ENCODE peak calls at places on chromosomes 1 and 21, in nine cellular contexts. One of them, this sample, is unnamed.

GRCh38 chr21:42031816-42032215 is 21.7 kb upstream of the ZBTB21 start:
- DNase-seq in transverse colon: no peak
- DNase-seq in mesendoderm: no peak
- DNase-seq in cardiac fibroblast: no peak
- DNase-seq in prostate gland: peak
- DNase-seq in choroid plexus epithelial cell: no peak
- DNase-seq in HFF-Myc: no peak
- DNase-seq in CD8-positive, alpha-beta T cell: no peak
- DNase-seq in effector memory CD4-positive, alpha-beta T cell: no peak
- DNase-seq in this sample: no peak

GRCh38 chr1:48227165-48228013 is 4.9 kb downstream of the SLC5A9 start:
- DNase-seq in HFF-Myc: no peak
- DNase-seq in mesendoderm: no peak
- DNase-seq in transverse colon: no peak
- DNase-seq in effector memory CD4-positive, alpha-beta T cell: no peak
- DNase-seq in CD8-positive, alpha-beta T cell: no peak
- DNase-seq in prostate gland: no peak
- DNase-seq in choroid plexus epithelial cell: no peak
- DNase-seq in cardiac fibroblast: no peak
- DNase-seq in this sample: peak

GRCh38 chr1:228372183-228373003 is 34.2 kb downstream of the TRIM11 start:
- DNase-seq in cardiac fibroblast: no peak
- DNase-seq in transverse colon: peak
- DNase-seq in CD8-positive, alpha-beta T cell: no peak
- DNase-seq in choroid plexus epithelial cell: no peak
- DNase-seq in effector memory CD4-positive, alpha-beta T cell: no peak
- DNase-seq in HFF-Myc: no peak
- DNase-seq in prostate gland: no peak
- DNase-seq in mesendoderm: no peak
- DNase-seq in this sample: no peak

GRCh38 chr1:47182681-47183235 is 7.1 kb downstream of the PDZK1IP1 start:
- DNase-seq in HFF-Myc: no peak
- DNase-seq in transverse colon: no peak
- DNase-seq in prostate gland: no peak
- DNase-seq in CD8-positive, alpha-beta T cell: no peak
- DNase-seq in mesendoderm: no peak
- DNase-seq in choroid plexus epithelial cell: no peak
- DNase-seq in effector memory CD4-positive, alpha-beta T cell: no peak
- DNase-seq in cardiac fibroblast: peak
- DNase-seq in this sample: no peak

GRCh38 chr1:64263335-64263734 is 59.9 kb downstream of the UBE2U start:
- DNase-seq in HFF-Myc: no peak
- DNase-seq in transverse colon: no peak
- DNase-seq in choroid plexus epithelial cell: peak
- DNase-seq in effector memory CD4-positive, alpha-beta T cell: no peak
- DNase-seq in cardiac fibroblast: no peak
- DNase-seq in prostate gland: peak
- DNase-seq in mesendoderm: no peak
- DNase-seq in CD8-positive, alpha-beta T cell: no peak
- DNase-seq in this sample: no peak

GRCh38 chr1:112957133-112957812 is 1.3 kb upstream of the SLC16A1 start:
- DNase-seq in HFF-Myc: peak
- DNase-seq in transverse colon: peak
- DNase-seq in effector memory CD4-positive, alpha-beta T cell: peak
- DNase-seq in choroid plexus epithelial cell: peak
- DNase-seq in mesendoderm: peak
- DNase-seq in CD8-positive, alpha-beta T cell: peak
- DNase-seq in cardiac fibroblast: peak
- DNase-seq in prostate gland: no peak
- DNase-seq in this sample: peak

GRCh38 chr1:147080671-147081394 is 91.4 kb downstream of the PRKAB2 start:
- DNase-seq in cardiac fibroblast: no peak
- DNase-seq in prostate gland: no peak
- DNase-seq in effector memory CD4-positive, alpha-beta T cell: no peak
- DNase-seq in choroid plexus epithelial cell: no peak
- DNase-seq in HFF-Myc: no peak
- DNase-seq in CD8-positive, alpha-beta T cell: no peak
- DNase-seq in transverse colon: no peak
- DNase-seq in mesendoderm: peak
- DNase-seq in this sample: no peak

GRCh38 chr1:166971252-166971651 is 4.1 kb downstream of the ILDR2 start:
- DNase-seq in CD8-positive, alpha-beta T cell: no peak
- DNase-seq in prostate gland: no peak
- DNase-seq in mesendoderm: no peak
- DNase-seq in effector memory CD4-positive, alpha-beta T cell: no peak
- DNase-seq in HFF-Myc: no peak
- DNase-seq in choroid plexus epithelial cell: no peak
- DNase-seq in cardiac fibroblast: no peak
- DNase-seq in transverse colon: no peak
- DNase-seq in this sample: no peak

GRCh38 chr1:164561007-164561406 is 2.0 kb downstream of the PBX1 start:
- DNase-seq in HFF-Myc: no peak
- DNase-seq in mesendoderm: no peak
- DNase-seq in effector memory CD4-positive, alpha-beta T cell: no peak
- DNase-seq in choroid plexus epithelial cell: no peak
- DNase-seq in prostate gland: no peak
- DNase-seq in CD8-positive, alpha-beta T cell: no peak
- DNase-seq in transverse colon: no peak
- DNase-seq in cardiac fibroblast: no peak
- DNase-seq in this sample: no peak

GRCh38 chr1:164561461-164561860 is 2.5 kb downstream of the PBX1 start:
- DNase-seq in CD8-positive, alpha-beta T cell: no peak
- DNase-seq in effector memory CD4-positive, alpha-beta T cell: no peak
- DNase-seq in mesendoderm: no peak
- DNase-seq in choroid plexus epithelial cell: no peak
- DNase-seq in cardiac fibroblast: no peak
- DNase-seq in transverse colon: no peak
- DNase-seq in HFF-Myc: no peak
- DNase-seq in prostate gland: no peak
- DNase-seq in this sample: no peak

GRCh38 chr1:164559342-164560070 is 522 bp downstream of the PBX1 start:
- DNase-seq in transverse colon: peak
- DNase-seq in mesendoderm: peak
- DNase-seq in HFF-Myc: no peak
- DNase-seq in CD8-positive, alpha-beta T cell: no peak
- DNase-seq in cardiac fibroblast: peak
- DNase-seq in prostate gland: no peak
- DNase-seq in choroid plexus epithelial cell: peak
- DNase-seq in effector memory CD4-positive, alpha-beta T cell: no peak
- DNase-seq in this sample: no peak

GRCh38 chr1:164560076-164560475 is 1.1 kb downstream of the PBX1 start:
- DNase-seq in HFF-Myc: no peak
- DNase-seq in cardiac fibroblast: no peak
- DNase-seq in effector memory CD4-positive, alpha-beta T cell: no peak
- DNase-seq in transverse colon: no peak
- DNase-seq in mesendoderm: no peak
- DNase-seq in choroid plexus epithelial cell: peak
- DNase-seq in CD8-positive, alpha-beta T cell: no peak
- DNase-seq in prostate gland: no peak
- DNase-seq in this sample: no peak

GRCh38 chr1:164560504-164560903 is 1.5 kb downstream of the PBX1 start:
- DNase-seq in transverse colon: no peak
- DNase-seq in prostate gland: no peak
- DNase-seq in mesendoderm: no peak
- DNase-seq in choroid plexus epithelial cell: no peak
- DNase-seq in effector memory CD4-positive, alpha-beta T cell: no peak
- DNase-seq in cardiac fibroblast: no peak
- DNase-seq in CD8-positive, alpha-beta T cell: no peak
- DNase-seq in HFF-Myc: no peak
- DNase-seq in this sample: no peak
- H3K4me3 ChIP-seq in transverse colon: peak
- H3K4me3 ChIP-seq in prostate gland: peak
- H3K4me3 ChIP-seq in mesendoderm: peak
- H3K4me3 ChIP-seq in choroid plexus epithelial cell: peak
- H3K4me3 ChIP-seq in effector memory CD4-positive, alpha-beta T cell: no peak
- H3K4me3 ChIP-seq in cardiac fibroblast: peak
- H3K4me3 ChIP-seq in CD8-positive, alpha-beta T cell: no peak
- H3K4me3 ChIP-seq in HFF-Myc: peak
- H3K4me3 ChIP-seq in this sample: no peak

GRCh38 chr1:197913495-197914276 is 3.5 kb upstream of the LHX9 start:
- DNase-seq in mesendoderm: no peak
- DNase-seq in cardiac fibroblast: no peak
- DNase-seq in CD8-positive, alpha-beta T cell: no peak
- DNase-seq in effector memory CD4-positive, alpha-beta T cell: no peak
- DNase-seq in transverse colon: no peak
- DNase-seq in HFF-Myc: no peak
- DNase-seq in choroid plexus epithelial cell: no peak
- DNase-seq in prostate gland: no peak
- DNase-seq in this sample: no peak

GRCh38 chr1:197912739-197913494 is 4.3 kb upstream of the LHX9 start:
- DNase-seq in transverse colon: no peak
- DNase-seq in effector memory CD4-positive, alpha-beta T cell: no peak
- DNase-seq in CD8-positive, alpha-beta T cell: no peak
- DNase-seq in cardiac fibroblast: no peak
- DNase-seq in prostate gland: no peak
- DNase-seq in HFF-Myc: no peak
- DNase-seq in mesendoderm: no peak
- DNase-seq in choroid plexus epithelial cell: no peak
- DNase-seq in this sample: no peak

GRCh38 chr1:197915217-197915616 is 2.0 kb upstream of the LHX9 start:
- DNase-seq in CD8-positive, alpha-beta T cell: no peak
- DNase-seq in choroid plexus epithelial cell: no peak
- DNase-seq in mesendoderm: no peak
- DNase-seq in transverse colon: no peak
- DNase-seq in effector memory CD4-positive, alpha-beta T cell: no peak
- DNase-seq in cardiac fibroblast: no peak
- DNase-seq in prostate gland: no peak
- DNase-seq in HFF-Myc: no peak
- DNase-seq in this sample: no peak

GRCh38 chr1:197915797-197916686 is 1.1 kb upstream of the LHX9 start:
- DNase-seq in CD8-positive, alpha-beta T cell: no peak
- DNase-seq in choroid plexus epithelial cell: peak
- DNase-seq in cardiac fibroblast: peak
- DNase-seq in HFF-Myc: peak
- DNase-seq in mesendoderm: peak
- DNase-seq in transverse colon: peak
- DNase-seq in prostate gland: no peak
- DNase-seq in effector memory CD4-positive, alpha-beta T cell: no peak
- DNase-seq in this sample: no peak

DNA sequence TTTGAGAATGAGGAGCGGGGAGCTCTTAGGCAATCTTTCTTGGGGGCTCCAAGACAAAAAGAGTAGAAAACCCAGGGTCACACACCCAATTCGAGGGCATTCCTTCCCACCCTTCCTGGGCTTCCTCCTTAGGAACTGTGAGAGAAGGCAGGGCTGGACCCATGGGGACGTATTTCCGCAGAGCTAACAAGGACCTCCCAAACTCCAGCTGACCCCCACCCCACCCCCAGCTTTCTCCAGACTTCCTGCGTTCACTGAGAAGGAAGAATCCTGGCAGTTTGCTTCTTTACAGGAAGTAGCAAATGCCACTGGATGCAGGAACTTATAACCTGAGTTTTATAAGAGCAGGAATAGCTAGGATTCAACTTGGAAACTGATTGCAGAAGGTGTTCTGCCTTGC is 2.7 kb upstream of the LHX9 start:
- DNase-seq in transverse colon: no peak
- DNase-seq in prostate gland: no peak
- DNase-seq in mesendoderm: no peak
- DNase-seq in effector memory CD4-positive, alpha-beta T cell: no peak
- DNase-seq in choroid plexus epithelial cell: no peak
- DNase-seq in HFF-Myc: no peak
- DNase-seq in cardiac fibroblast: no peak
- DNase-seq in CD8-positive, alpha-beta T cell: no peak
- DNase-seq in this sample: no peak
- H3K4me3 ChIP-seq in transverse colon: no peak
- H3K4me3 ChIP-seq in prostate gland: no peak
- H3K4me3 ChIP-seq in mesendoderm: no peak
- H3K4me3 ChIP-seq in effector memory CD4-positive, alpha-beta T cell: no peak
- H3K4me3 ChIP-seq in choroid plexus epithelial cell: no peak
- H3K4me3 ChIP-seq in HFF-Myc: no peak
- H3K4me3 ChIP-seq in cardiac fibroblast: no peak
- H3K4me3 ChIP-seq in CD8-positive, alpha-beta T cell: no peak
- H3K4me3 ChIP-seq in this sample: no peak

DNA sequence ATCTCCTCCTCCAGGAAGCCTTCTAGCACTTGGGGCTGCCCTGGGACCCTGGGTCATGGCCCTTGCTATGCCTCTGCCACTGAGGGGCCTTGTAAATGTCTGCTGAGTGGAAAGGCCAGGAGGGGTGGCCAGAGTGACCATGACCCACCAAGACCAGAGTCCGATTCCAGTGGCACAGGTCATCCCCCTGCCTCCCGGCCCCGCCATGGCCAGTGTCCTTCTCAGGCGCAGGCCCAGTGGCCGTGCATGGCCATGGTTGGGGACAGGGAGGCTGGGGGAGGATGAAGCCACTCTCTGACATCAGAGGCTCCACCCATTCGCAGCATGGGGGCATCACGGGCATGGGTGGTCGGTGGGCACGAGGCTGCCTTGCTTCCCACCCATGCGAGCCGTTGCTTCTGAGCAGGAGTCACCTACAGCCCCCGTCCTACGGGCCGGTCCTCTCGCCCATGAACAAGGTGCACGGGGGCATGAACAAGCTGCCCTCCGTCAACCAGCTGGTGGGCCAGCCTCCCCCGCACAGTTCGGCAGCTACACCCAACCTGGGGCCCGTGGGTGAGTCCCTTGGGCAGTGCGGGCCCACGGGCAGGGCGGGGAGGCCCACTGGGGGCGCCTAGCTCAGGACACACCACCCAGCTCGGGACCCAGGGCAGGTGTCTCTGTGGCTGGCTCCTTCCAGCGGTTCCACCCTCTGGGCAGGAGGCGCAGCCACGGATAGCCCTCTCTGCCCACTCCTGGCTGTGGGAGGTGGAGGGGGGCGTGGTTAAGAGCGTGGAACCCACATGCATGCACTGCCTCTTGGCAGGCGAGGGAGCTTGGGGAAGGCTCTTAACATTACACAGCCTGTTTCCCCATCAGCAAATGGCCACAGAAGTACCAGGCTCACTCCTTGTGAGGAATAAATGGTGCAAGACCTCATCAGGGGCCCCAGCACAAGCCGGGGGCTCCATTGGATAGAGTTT is 22.4 kb upstream of the CCDC27 start:
- DNase-seq in mesendoderm: no peak
- DNase-seq in cardiac fibroblast: no peak
- DNase-seq in HFF-Myc: no peak
- DNase-seq in effector memory CD4-positive, alpha-beta T cell: no peak
- DNase-seq in CD8-positive, alpha-beta T cell: no peak
- DNase-seq in transverse colon: no peak
- DNase-seq in prostate gland: no peak
- DNase-seq in choroid plexus epithelial cell: peak
- DNase-seq in this sample: no peak
- H3K4me3 ChIP-seq in mesendoderm: no peak
- H3K4me3 ChIP-seq in cardiac fibroblast: no peak
- H3K4me3 ChIP-seq in HFF-Myc: no peak
- H3K4me3 ChIP-seq in effector memory CD4-positive, alpha-beta T cell: no peak
- H3K4me3 ChIP-seq in CD8-positive, alpha-beta T cell: no peak
- H3K4me3 ChIP-seq in transverse colon: no peak
- H3K4me3 ChIP-seq in prostate gland: no peak
- H3K4me3 ChIP-seq in choroid plexus epithelial cell: no peak
- H3K4me3 ChIP-seq in this sample: no peak

GRCh38 chr1:94329276-94329675 is 88.9 kb upstream of the ABCD3 start:
- DNase-seq in CD8-positive, alpha-beta T cell: no peak
- DNase-seq in prostate gland: no peak
- DNase-seq in transverse colon: no peak
- DNase-seq in effector memory CD4-positive, alpha-beta T cell: no peak
- DNase-seq in mesendoderm: no peak
- DNase-seq in choroid plexus epithelial cell: no peak
- DNase-seq in HFF-Myc: no peak
- DNase-seq in cardiac fibroblast: no peak
- DNase-seq in this sample: no peak

GRCh38 chr1:94329986-94330385 is 88.2 kb upstream of the ABCD3 start:
- DNase-seq in CD8-positive, alpha-beta T cell: no peak
- DNase-seq in HFF-Myc: no peak
- DNase-seq in transverse colon: no peak
- DNase-seq in prostate gland: no peak
- DNase-seq in cardiac fibroblast: peak
- DNase-seq in effector memory CD4-positive, alpha-beta T cell: no peak
- DNase-seq in choroid plexus epithelial cell: peak
- DNase-seq in mesendoderm: peak
- DNase-seq in this sample: no peak

GRCh38 chr1:94325379-94326302 is 88.3 kb upstream of the ARHGAP29 start:
- DNase-seq in HFF-Myc: peak
- DNase-seq in choroid plexus epithelial cell: peak
- DNase-seq in mesendoderm: no peak
- DNase-seq in CD8-positive, alpha-beta T cell: no peak
- DNase-seq in cardiac fibroblast: peak
- DNase-seq in effector memory CD4-positive, alpha-beta T cell: no peak
- DNase-seq in prostate gland: no peak
- DNase-seq in transverse colon: no peak
- DNase-seq in this sample: no peak

GRCh38 chr1:94326329-94326728 is 88.9 kb upstream of the ARHGAP29 start:
- DNase-seq in choroid plexus epithelial cell: no peak
- DNase-seq in mesendoderm: peak
- DNase-seq in effector memory CD4-positive, alpha-beta T cell: no peak
- DNase-seq in HFF-Myc: no peak
- DNase-seq in cardiac fibroblast: no peak
- DNase-seq in prostate gland: no peak
- DNase-seq in CD8-positive, alpha-beta T cell: no peak
- DNase-seq in transverse colon: no peak
- DNase-seq in this sample: no peak

GRCh38 chr1:94327001-94327685 is 89.8 kb upstream of the ARHGAP29 start:
- DNase-seq in mesendoderm: peak
- DNase-seq in choroid plexus epithelial cell: peak
- DNase-seq in prostate gland: no peak
- DNase-seq in CD8-positive, alpha-beta T cell: no peak
- DNase-seq in cardiac fibroblast: peak
- DNase-seq in effector memory CD4-positive, alpha-beta T cell: no peak
- DNase-seq in HFF-Myc: no peak
- DNase-seq in transverse colon: no peak
- DNase-seq in this sample: no peak
- H3K4me3 ChIP-seq in mesendoderm: no peak
- H3K4me3 ChIP-seq in choroid plexus epithelial cell: no peak
- H3K4me3 ChIP-seq in prostate gland: no peak
- H3K4me3 ChIP-seq in CD8-positive, alpha-beta T cell: no peak
- H3K4me3 ChIP-seq in cardiac fibroblast: no peak
- H3K4me3 ChIP-seq in effector memory CD4-positive, alpha-beta T cell: no peak
- H3K4me3 ChIP-seq in HFF-Myc: no peak
- H3K4me3 ChIP-seq in transverse colon: no peak
- H3K4me3 ChIP-seq in this sample: no peak

This sample was measured in naive thymus-derived CD4-positive, alpha-beta T cell.